ENCODE peak calls at places on chromosomes 7 and 10, in six cellular contexts. H, J, S, M, N and W are unnamed samples.

GRCh38 chr10:72243822-72244437 is 27.9 kb upstream of the ASCC1 start:
- DNase-seq in H (no peak), J (peak), S (peak), M (no peak), N (peak), W (peak)

GRCh38 chr10:103814104-103814503 is 41.3 kb downstream of the SH3PXD2A start:
- DNase-seq in H (no peak), J (no peak), S (no peak), M (no peak), N (no peak), W (no peak)

GRCh38 chr7:46933596-46933995 is 648.3 kb downstream of the TNS3 start:
- DNase-seq in H (no peak), J (peak), S (peak), M (peak), N (peak), W (no peak)

GRCh38 chr7:9502269-9502668 is 1068.9 kb downstream of the NXPH1 start:
- DNase-seq in H (no peak), J (no peak), S (no peak), M (no peak), N (no peak), W (no peak)

GRCh38 chr10:28841625-28842024 is 164.3 kb downstream of the BAMBI start:
- DNase-seq in H (no peak), J (no peak), S (peak), M (no peak), N (peak), W (peak)

GRCh38 chr10:72074413-72075183 is 13.8 kb downstream of the SPOCK2 start:
- DNase-seq in H (no peak), J (no peak), S (no peak), M (no peak), N (no peak), W (no peak)

GRCh38 chr10:99346247-99346646 is 17.1 kb downstream of the CNNM1 start:
- DNase-seq in H (no peak), J (no peak), S (peak), M (no peak), N (peak), W (no peak)

GRCh38 chr7:7795736-7796135 is 77.3 kb upstream of the RPA3 start:
- DNase-seq in H (no peak), J (no peak), S (no peak), M (no peak), N (peak), W (no peak)

GRCh38 chr7:115449689-115450088 is 527.8 kb downstream of the MDFIC start:
- DNase-seq in H (no peak), J (no peak), S (no peak), M (no peak), N (peak), W (no peak)

GRCh38 chr7:44980393-44981034 is 1.7 kb upstream of the MYO1G start:
- DNase-seq in H (no peak), J (no peak), S (peak), M (no peak), N (peak), W (peak)

GRCh38 chr7:90596745-90597526 is 815 bp downstream of the CDK14 start:
- DNase-seq in H (no peak), J (no peak), S (no peak), M (no peak), N (peak), W (no peak)

GRCh38 chr7:100895956-100896742 is 461 bp upstream of the ACHE start:
- DNase-seq in H (no peak), J (no peak), S (no peak), M (peak), N (no peak), W (peak)

GRCh38 chr7:134478707-134479106 is 19.8 kb upstream of the AKR1B1 start:
- DNase-seq in H (no peak), J (no peak), S (no peak), M (no peak), N (no peak), W (no peak)

GRCh38 chr7:151017953-151018420 is 6.3 kb downstream of the ATG9B start:
- DNase-seq in H (peak), J (no peak), S (no peak), M (no peak), N (peak), W (peak)

GRCh38 chr10:14595526-14596182 is 179.0 kb downstream of the FAM107B start:
- DNase-seq in H (no peak), J (no peak), S (no peak), M (no peak), N (no peak), W (no peak)

GRCh38 chr7:140927351-140927750 is 2.6 kb upstream of the BRAF start:
- DNase-seq in H (no peak), J (no peak), S (no peak), M (no peak), N (no peak), W (no peak)

GRCh38 chr10:125343118-125343752 is 182.9 kb upstream of the CTBP2 start:
- DNase-seq in H (no peak), J (no peak), S (no peak), M (no peak), N (peak), W (peak)

GRCh38 chr7:611281-611810 is 91.7 kb upstream of the PDGFA start:
- DNase-seq in H (no peak), J (no peak), S (no peak), M (no peak), N (no peak), W (no peak)

GRCh38 chr10:33126118-33126517 is 168.1 kb upstream of the ITGB1 start:
- DNase-seq in H (no peak), J (no peak), S (no peak), M (no peak), N (peak), W (peak)

GRCh38 chr7:35982600-35982999 is 170.5 kb upstream of the EEPD1 start:
- DNase-seq in H (no peak), J (no peak), S (no peak), M (no peak), N (no peak), W (no peak)

GRCh38 chr10:122285506-122286444 is 14.7 kb downstream of the BTBD16 start:
- DNase-seq in H (no peak), J (no peak), S (no peak), M (no peak), N (no peak), W (no peak)

GRCh38 chr10:22615819-22616499 is 98.4 kb downstream of the PIP4K2A start:
- DNase-seq in H (peak), J (peak), S (no peak), M (no peak), N (peak), W (peak)

GRCh38 chr7:116500071-116500853 is 724 bp downstream of the CAV2 start:
- DNase-seq in H (no peak), J (no peak), S (no peak), M (no peak), N (peak), W (peak)

GRCh38 chr10:33155720-33156638 is 178.5 kb downstream of the NRP1 start:
- DNase-seq in H (no peak), J (peak), S (peak), M (no peak), N (peak), W (no peak)